ENCODE peak calls at places on chromosomes 7 and 10, in eight cellular contexts. B is T-cell; Z is K562; K is T-helper 1 cell; I is amygdala; S is NCI-H510A treated with DMSO at 0.1 percent for 48 hours; N is activated CD4-positive, alpha-beta memory T cell treated with anti-CD3 and anti-CD28 coated beads, Interleukin-2, amount 10 ng/mL, durations not matched to agents 7 days and 5 days; U is 8988T. R is an unnamed sample.

GRCh38 chr7:129258649-129259389 is 34.0 kb downstream of the AHCYL2 start:
- DNase-seq in Z (no peak), B (no peak), K (no peak), N (no peak), S (no peak), U (no peak), I (no peak), R (no peak)

GRCh38 chr7:2150445-2150815 is 82.3 kb downstream of the MAD1L1 start:
- DNase-seq in U (no peak), N (no peak), K (no peak), B (no peak), Z (no peak), S (no peak), I (no peak), R (no peak)

GRCh38 chr7:140924019-140924820 is 509 bp downstream of the BRAF start:
- DNase-seq in B (peak; percentile 81), N (peak; percentile 79), U (peak; percentile 20), K (peak; percentile 76), I (peak; percentile 47), Z (peak; percentile 92), S (peak; percentile 51), R (peak; percentile 83)

GRCh38 chr10:32951111-32951510 is 6.9 kb downstream of the ITGB1 start:
- DNase-seq in K (no peak), U (no peak), I (no peak), B (no peak), S (no peak), N (no peak), Z (no peak), R (no peak)

GRCh38 chr10:43444897-43445466 is 8.1 kb downstream of the ZNF487 start:
- DNase-seq in S (no peak), U (no peak), Z (no peak), B (no peak), N (no peak), K (no peak), I (no peak), R (no peak)

GRCh38 chr7:2451171-2452073 is 24.8 kb downstream of the GRIFIN start:
- DNase-seq in N (peak; percentile 77), B (peak; percentile 77), Z (peak; percentile 75), U (peak; percentile 91), I (no peak), S (peak; percentile 93), K (peak; percentile 66), R (peak; percentile 56)

GRCh38 chr10:28432210-28432676 is 100.7 kb upstream of the WAC start:
- DNase-seq in N (no peak), S (peak; percentile 64), B (peak; percentile 3), U (peak; percentile 49), K (no peak), Z (peak; percentile 75), I (no peak), R (peak; percentile 78)

GRCh38 chr7:92834661-92835139 is 1.7 kb downstream of the CDK6 start:
- DNase-seq in S (no peak), K (peak; percentile 10), B (no peak), I (no peak), N (no peak), Z (peak; percentile 27), U (peak; percentile 27), R (no peak)

GRCh38 chr10:108454793-108455192 is 1290.3 kb upstream of the SORCS1 start:
- DNase-seq in Z (no peak), U (no peak), S (no peak), B (no peak), N (no peak), I (no peak), K (no peak), R (no peak)

GRCh38 chr10:71280825-71281224 is 38.2 kb upstream of the SLC29A3 start:
- DNase-seq in Z (no peak), U (no peak), S (no peak), B (no peak), I (no peak), N (no peak), K (no peak), R (no peak)

GRCh38 chr10:95572451-95572850 is 11.3 kb upstream of the SORBS1 start:
- DNase-seq in Z (no peak), N (no peak), B (no peak), I (no peak), S (no peak), K (no peak), U (no peak), R (no peak)

GRCh38 chr10:131316321-131317075 is 5.0 kb upstream of the TCERG1L start:
- DNase-seq in K (no peak), I (no peak), Z (no peak), U (no peak), B (no peak), N (no peak), S (no peak), R (no peak)

GRCh38 chr10:95406651-95407280 is 116.0 kb upstream of the PDLIM1 start:
- DNase-seq in N (no peak), S (no peak), B (no peak), Z (peak; percentile 40), K (no peak), I (no peak), U (no peak), R (no peak)

GRCh38 chr7:1275685-1276424 is 43.2 kb downstream of the UNCX start:
- DNase-seq in Z (no peak), S (no peak), B (no peak), N (no peak), U (no peak), K (no peak), I (no peak), R (peak; percentile 25)

GRCh38 chr10:6667679-6668270 is 87.7 kb upstream of the PRKCQ start:
- DNase-seq in S (no peak), U (no peak), Z (peak; percentile 57), K (no peak), N (peak; percentile 57), I (no peak), B (no peak), R (peak; percentile 73)

GRCh38 chr10:23173549-23174074 is 18.5 kb upstream of the PTF1A start:
- DNase-seq in N (no peak), I (no peak), U (no peak), S (no peak), K (no peak), Z (no peak), B (no peak), R (no peak)

GRCh38 chr10:26860026-26860541 is 674 bp downstream of the ABI1 start:
- DNase-seq in S (peak; percentile 35), K (peak; percentile 40), B (peak; percentile 42), Z (peak; percentile 80), N (peak; percentile 68), I (no peak), U (no peak), R (no peak)

GRCh38 chr10:47388879-47389278 is 4.8 kb upstream of the ZNF488 start:
- DNase-seq in I (no peak), B (no peak), K (no peak), Z (peak; percentile 58), U (no peak), N (no peak), S (no peak), R (no peak)

GRCh38 chr7:137151056-137151731 is 192.3 kb downstream of the PTN start:
- DNase-seq in B (no peak), K (no peak), N (no peak), U (no peak), I (no peak), S (no peak), Z (no peak), R (no peak)

GRCh38 chr7:135349746-135350145 is 116.1 kb downstream of the STRA8 start:
- DNase-seq in B (no peak), I (no peak), S (no peak), U (no peak), N (no peak), Z (no peak), K (no peak), R (no peak)

GRCh38 chr7:22194633-22195273 is 162.2 kb downstream of the RAPGEF5 start:
- DNase-seq in S (no peak), U (no peak), K (no peak), Z (no peak), N (no peak), B (no peak), I (peak; percentile 15), R (peak; percentile 83)

GRCh38 chr7:52009195-52009594 is 692.6 kb upstream of the COBL start:
- DNase-seq in U (no peak), K (no peak), I (no peak), Z (no peak), B (no peak), N (no peak), S (peak; percentile 23), R (no peak)

GRCh38 chr7:151744656-151745055 is 132.3 kb downstream of the PRKAG2 start:
- DNase-seq in B (no peak), Z (no peak), I (no peak), N (no peak), S (no peak), U (no peak), K (no peak), R (no peak)

GRCh38 chr10:34397324-34397723 is 417.8 kb downstream of the PARD3 start:
- DNase-seq in Z (no peak), U (no peak), N (no peak), K (no peak), B (no peak), I (no peak), S (no peak), R (no peak)

GRCh38 chr10:91434041-91434440 is 23.9 kb downstream of the HECTD2 start:
- DNase-seq in I (no peak), S (no peak), B (no peak), U (no peak), K (no peak), N (no peak), Z (no peak), R (no peak)

GRCh38 chr7:309586-310228 is 19.7 kb downstream of the FOXL3 start:
- DNase-seq in K (no peak), B (no peak), U (no peak), S (no peak), I (no peak), Z (no peak), N (no peak), R (no peak)

GRCh38 chr10:103514244-103514643 is 20.7 kb downstream of the NEURL1 start:
- DNase-seq in I (no peak), U (no peak), S (no peak), Z (no peak), K (no peak), B (no peak), N (no peak), R (no peak)

GRCh38 chr10:42926831-42927230 is 144.2 kb downstream of the BMS1 start:
- DNase-seq in B (no peak), K (no peak), I (no peak), S (no peak), U (no peak), N (no peak), Z (no peak), R (no peak)

GRCh38 chr7:98200364-98200763 is 10.9 kb upstream of the BHLHA15 start:
- DNase-seq in Z (no peak), B (no peak), K (no peak), I (no peak), N (peak; percentile 6), U (no peak), S (no peak), R (no peak)

GRCh38 chr7:28075674-28076358 is 104.8 kb downstream of the JAZF1 start:
- DNase-seq in Z (no peak), K (no peak), I (no peak), N (no peak), U (no peak), S (peak; percentile 8), B (no peak), R (no peak)

GRCh38 chr7:7664344-7664743 is 23.8 kb downstream of the UMAD1 start:
- DNase-seq in U (no peak), B (no peak), I (no peak), S (no peak), Z (no peak), K (no peak), N (no peak), R (no peak)

GRCh38 chr7:19397917-19398316 is 252.7 kb upstream of the FERD3L start:
- DNase-seq in U (no peak), K (no peak), I (no peak), Z (no peak), S (no peak), B (no peak), N (no peak), R (peak; percentile 56)

GRCh38 chr7:99036531-99037175 is 107.3 kb downstream of the SMURF1 start:
- DNase-seq in B (no peak), N (no peak), U (peak; percentile 55), Z (peak; percentile 35), K (no peak), I (peak; percentile 52), S (no peak), R (peak; percentile 86)

GRCh38 chr10:17113889-17114288 is 15.7 kb downstream of the CUBN start:
- DNase-seq in N (no peak), S (no peak), Z (no peak), K (no peak), B (no peak), I (no peak), U (no peak), R (peak; percentile 26)

R was measured in pons.